ENCODE peak calls at places on chromosomes 7 and 10, in eight cellular contexts. P is MM.1S, E is Calu3, U is NB4, I is choroid plexus epithelial cell, R is B cell, A is heart left ventricle, D is IMR-90. L is an unnamed sample.

GRCh38 chr10:111933937-111934336 is 249.6 kb downstream of the GPAM start:
- DNase-seq in E (no peak), A (no peak), P (no peak), U (no peak), I (no peak), R (no peak), D (no peak), L (no peak)

GRCh38 chr7:130875265-130875741 is 141.3 kb upstream of the KLF14 start:
- DNase-seq in E (peak), P (peak), A (no peak), U (peak), I (peak), D (peak), R (peak), L (peak)

GRCh38 chr7:44885394-44886317 is at the start of gene PURB:
- DNase-seq in E (peak), D (peak), P (peak), U (peak), R (peak), I (peak), A (peak), L (peak)

GRCh38 chr7:8213381-8213780 is 48.6 kb downstream of the ICA1 start:
- DNase-seq in U (no peak), D (no peak), P (no peak), R (no peak), E (no peak), I (no peak), A (no peak), L (no peak)

GRCh38 chr10:112724404-112724991 is 225.5 kb upstream of the TCF7L2 start:
- DNase-seq in D (no peak), P (no peak), I (no peak), E (no peak), U (no peak), A (no peak), R (no peak), L (no peak)

GRCh38 chr10:44046605-44047004 is 338.3 kb downstream of the CXCL12 start:
- DNase-seq in P (no peak), E (no peak), I (peak), U (no peak), R (no peak), A (no peak), D (peak), L (no peak)

GRCh38 chr7:104225441-104225840 is 17.6 kb upstream of the ORC5 start:
- DNase-seq in A (no peak), P (no peak), I (no peak), R (no peak), E (no peak), U (no peak), D (no peak), L (no peak)

GRCh38 chr10:86363184-86363832 is 3.3 kb downstream of the GRID1 start:
- DNase-seq in U (no peak), A (peak), D (no peak), I (peak), E (peak), R (peak), P (no peak), L (peak)

GRCh38 chr7:51658684-51659083 is 342.1 kb upstream of the COBL start:
- DNase-seq in E (no peak), D (no peak), I (no peak), R (no peak), U (no peak), P (no peak), A (no peak), L (no peak)

GRCh38 chr7:154650275-154650674 is 352.6 kb downstream of the PAXIP1 start:
- DNase-seq in U (no peak), I (no peak), R (no peak), A (no peak), D (no peak), E (no peak), P (no peak), L (no peak)

GRCh38 chr10:60767424-60767823 is 10.9 kb upstream of the CDK1 start:
- DNase-seq in R (no peak), U (no peak), I (no peak), D (no peak), P (no peak), A (no peak), E (no peak), L (no peak)

GRCh38 chr10:132709471-132709951 is 76.4 kb downstream of the NKX6-2 start:
- DNase-seq in A (no peak), R (no peak), U (no peak), D (no peak), E (no peak), P (no peak), I (no peak), L (no peak)

GRCh38 chr10:351770-352318 is 216.6 kb downstream of the ZMYND11 start:
- DNase-seq in A (no peak), I (no peak), E (no peak), R (no peak), P (no peak), U (no peak), D (no peak), L (no peak)

GRCh38 chr10:22363305-22363704 is 18.0 kb downstream of the SPAG6 start:
- DNase-seq in U (no peak), A (no peak), R (no peak), D (no peak), E (no peak), I (no peak), P (no peak), L (no peak)

GRCh38 chr10:80259405-80259871 is 30.0 kb downstream of the MAT1A start:
- DNase-seq in A (no peak), D (no peak), R (no peak), E (no peak), P (no peak), I (no peak), U (no peak), L (no peak)

GRCh38 chr7:100378114-100378760 is 5.0 kb downstream of the PILRA start:
- DNase-seq in A (no peak), U (no peak), E (no peak), P (no peak), R (no peak), I (no peak), D (no peak), L (no peak)

GRCh38 chr7:50393547-50394252 is 56.5 kb downstream of the FIGNL1 start:
- DNase-seq in P (peak), U (no peak), A (no peak), D (no peak), R (peak), I (no peak), E (no peak), L (peak)

GRCh38 chr7:120729300-120729699 is 128.6 kb downstream of the TSPAN12 start:
- DNase-seq in E (no peak), R (no peak), I (peak), U (no peak), A (no peak), P (no peak), D (peak), L (no peak)

GRCh38 chr7:64878684-64879083 is 24.4 kb upstream of the ZNF273 start:
- DNase-seq in A (no peak), R (no peak), D (no peak), U (no peak), P (no peak), E (no peak), I (peak), L (no peak)

GRCh38 chr7:134448359-134449229 is 10.3 kb downstream of the AKR1B1 start:
- DNase-seq in I (peak), A (no peak), P (no peak), R (no peak), E (peak), D (peak), U (peak), L (no peak)

GRCh38 chr7:121500659-121501058 is 104.6 kb upstream of the FAM3C start:
- DNase-seq in P (no peak), A (no peak), I (no peak), U (no peak), R (no peak), E (no peak), D (no peak), L (no peak)

GRCh38 chr7:47758546-47758945 is 176.6 kb upstream of the TNS3 start:
- DNase-seq in D (peak), U (no peak), R (no peak), I (peak), P (no peak), A (no peak), E (no peak), L (no peak)

GRCh38 chr7:47757946-47758371 is 176.0 kb upstream of the TNS3 start:
- DNase-seq in E (no peak), I (peak), U (no peak), A (peak), D (peak), R (no peak), P (no peak), L (no peak)

GRCh38 chr7:47762746-47763062 is 180.8 kb upstream of the TNS3 start:
- DNase-seq in E (no peak), D (no peak), U (no peak), A (no peak), R (no peak), I (no peak), P (no peak), L (no peak)

GRCh38 chr7:47762207-47762606 is 180.3 kb upstream of the TNS3 start:
- DNase-seq in I (no peak), U (no peak), E (no peak), A (no peak), P (no peak), D (no peak), R (no peak), L (no peak)

GRCh38 chr7:47759056-47759706 is 177.3 kb upstream of the TNS3 start:
- DNase-seq in I (peak), A (no peak), U (peak), D (no peak), R (no peak), P (no peak), E (peak), L (no peak)
- TF ChIP-seq CTCF in I (peak), A (no peak), U (no peak), D (no peak), R (no peak), P (no peak), E (peak), L (no peak)

GRCh38 chr7:73606801-73607691 is 17.3 kb downstream of the MLXIPL start:
- DNase-seq in A (peak), I (peak), E (peak), U (peak), D (peak), P (peak), R (peak), L (peak)
- TF ChIP-seq CTCF in A (peak), I (peak), E (peak), U (peak), D (peak), P (peak), R (peak), L (peak)

GRCh38 chr7:107638594-107638993 is 22.0 kb upstream of the SLC26A4 start:
- DNase-seq in U (peak), R (peak), A (no peak), E (no peak), I (no peak), P (peak), D (no peak), L (peak)

GRCh38 chr7:107644704-107645083 is 15.9 kb upstream of the SLC26A4 start:
- DNase-seq in D (peak), I (no peak), A (no peak), U (no peak), P (no peak), E (no peak), R (no peak), L (no peak)

GRCh38 chr7:107643938-107644703 is 16.5 kb upstream of the SLC26A4 start:
- DNase-seq in U (no peak), D (peak), P (no peak), A (no peak), I (no peak), E (no peak), R (no peak), L (no peak)

DNA sequence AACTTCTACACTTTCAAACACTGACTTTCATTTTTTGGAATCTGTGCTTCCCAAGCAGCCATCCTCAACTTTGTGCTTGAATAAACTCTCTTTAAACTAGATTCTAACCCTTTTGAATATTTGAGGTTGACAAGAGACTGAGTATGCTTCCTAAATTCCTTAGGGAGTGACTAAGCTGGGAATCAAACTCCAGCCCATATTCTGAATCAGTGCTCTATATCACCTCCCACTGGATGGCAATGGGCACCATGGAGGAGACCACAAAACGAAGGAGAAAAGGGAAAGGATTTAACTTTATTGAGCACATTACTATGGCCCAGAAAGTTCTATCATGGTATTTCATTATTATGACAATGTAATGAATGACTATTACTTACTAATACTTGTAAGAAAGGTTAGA is 17.2 kb upstream of the SLC26A4 start:
- DNase-seq in I (peak), A (no peak), U (no peak), R (no peak), P (no peak), E (no peak), D (peak), L (no peak)
- TF ChIP-seq CTCF in I (peak), A (no peak), U (no peak), R (no peak), P (no peak), E (no peak), D (peak), L (no peak)

DNA sequence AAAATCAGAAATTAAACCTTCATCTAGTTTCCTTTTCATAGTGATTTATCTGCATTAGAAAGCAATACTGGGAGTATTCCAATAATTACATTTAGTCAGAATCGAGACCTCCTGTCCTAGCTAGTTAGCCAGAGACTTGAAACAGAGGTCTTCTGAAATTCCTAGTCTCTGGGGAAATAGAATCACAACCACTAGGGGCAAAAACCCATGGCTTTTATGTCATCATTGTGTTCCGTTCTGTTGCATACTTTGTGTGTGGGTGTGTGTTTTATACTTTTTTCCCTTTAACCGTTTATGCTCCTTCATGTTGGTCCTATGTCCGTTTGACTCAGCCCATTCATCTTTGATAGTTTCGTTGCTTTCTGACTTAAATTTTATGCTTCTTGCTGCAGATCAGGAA is 79.8 kb downstream of the RALA start:
- DNase-seq in E (no peak), P (no peak), I (peak), D (peak), U (no peak), A (no peak), R (no peak), L (no peak)
- TF ChIP-seq CTCF in E (peak), P (peak), I (peak), D (peak), U (peak), A (no peak), R (no peak), L (no peak)

GRCh38 chr7:101622609-101623178 is 6.4 kb downstream of the MYL10 start:
- DNase-seq in D (no peak), I (no peak), A (no peak), R (no peak), U (no peak), E (no peak), P (no peak), L (no peak)
- TF ChIP-seq CTCF in D (no peak), I (no peak), A (no peak), R (no peak), U (no peak), E (no peak), P (no peak), L (no peak)